ENCODE peak calls at places on chromosomes 5 and 9, in five cellular contexts. One of them, this sample, is unnamed.

GRCh38 chr5:53481887-53482716 is 1.7 kb downstream of the FST start:
- DNase-seq in dermis blood vessel endothelial cell: peak
- DNase-seq in mammary epithelial cell: peak
- DNase-seq in COR-L47: no peak
- DNase-seq in RWPE1: peak
- DNase-seq in this sample: peak

GRCh38 chr5:135997936-135998335 is 30.9 kb upstream of the TGFBI start:
- DNase-seq in dermis blood vessel endothelial cell: no peak
- DNase-seq in RWPE1: no peak
- DNase-seq in mammary epithelial cell: no peak
- DNase-seq in COR-L47: no peak
- DNase-seq in this sample: no peak

GRCh38 chr5:90037646-90038045 is 371.9 kb downstream of the CETN3 start:
- DNase-seq in mammary epithelial cell: no peak
- DNase-seq in dermis blood vessel endothelial cell: no peak
- DNase-seq in RWPE1: no peak
- DNase-seq in COR-L47: no peak
- DNase-seq in this sample: no peak

GRCh38 chr9:133684461-133685361 is 48.5 kb downstream of the DBH start:
- DNase-seq in mammary epithelial cell: no peak
- DNase-seq in COR-L47: no peak
- DNase-seq in dermis blood vessel endothelial cell: no peak
- DNase-seq in RWPE1: no peak
- DNase-seq in this sample: no peak

GRCh38 chr9:101458955-101459631 is 23.5 kb upstream of the ALDOB start:
- DNase-seq in COR-L47: peak
- DNase-seq in RWPE1: peak
- DNase-seq in dermis blood vessel endothelial cell: peak
- DNase-seq in mammary epithelial cell: peak
- DNase-seq in this sample: peak

GRCh38 chr5:64292611-64293215 is 127.1 kb downstream of the RNF180 start:
- DNase-seq in COR-L47: no peak
- DNase-seq in RWPE1: no peak
- DNase-seq in mammary epithelial cell: no peak
- DNase-seq in dermis blood vessel endothelial cell: no peak
- DNase-seq in this sample: peak

GRCh38 chr9:5931657-5932056 is 41.0 kb downstream of the MLANA start:
- DNase-seq in RWPE1: no peak
- DNase-seq in COR-L47: no peak
- DNase-seq in dermis blood vessel endothelial cell: no peak
- DNase-seq in mammary epithelial cell: no peak
- DNase-seq in this sample: no peak

GRCh38 chr5:157990583-157991181 is 131.7 kb upstream of the CLINT1 start:
- DNase-seq in COR-L47: no peak
- DNase-seq in RWPE1: no peak
- DNase-seq in dermis blood vessel endothelial cell: no peak
- DNase-seq in mammary epithelial cell: no peak
- DNase-seq in this sample: no peak

GRCh38 chr9:104386020-104386419 is 118.0 kb upstream of the OR13F1 start:
- DNase-seq in mammary epithelial cell: no peak
- DNase-seq in dermis blood vessel endothelial cell: no peak
- DNase-seq in COR-L47: no peak
- DNase-seq in RWPE1: no peak
- DNase-seq in this sample: peak

GRCh38 chr9:6567140-6567591 is 78.4 kb downstream of the GLDC start:
- DNase-seq in RWPE1: peak
- DNase-seq in mammary epithelial cell: peak
- DNase-seq in dermis blood vessel endothelial cell: peak
- DNase-seq in COR-L47: no peak
- DNase-seq in this sample: no peak

GRCh38 chr9:4297151-4297794 is 2.6 kb downstream of the GLIS3 start:
- DNase-seq in RWPE1: no peak
- DNase-seq in mammary epithelial cell: peak
- DNase-seq in dermis blood vessel endothelial cell: peak
- DNase-seq in COR-L47: peak
- DNase-seq in this sample: no peak

GRCh38 chr5:171739246-171739645 is 46.4 kb upstream of the SMIM23 start:
- DNase-seq in COR-L47: no peak
- DNase-seq in mammary epithelial cell: no peak
- DNase-seq in RWPE1: no peak
- DNase-seq in dermis blood vessel endothelial cell: no peak
- DNase-seq in this sample: no peak

GRCh38 chr5:167699434-167699833 is 592.0 kb upstream of the WWC1 start:
- DNase-seq in dermis blood vessel endothelial cell: no peak
- DNase-seq in mammary epithelial cell: peak
- DNase-seq in RWPE1: peak
- DNase-seq in COR-L47: no peak
- DNase-seq in this sample: peak

GRCh38 chr9:78357165-78357873 is 60.4 kb downstream of the PSAT1 start:
- DNase-seq in COR-L47: no peak
- DNase-seq in RWPE1: no peak
- DNase-seq in mammary epithelial cell: no peak
- DNase-seq in dermis blood vessel endothelial cell: no peak
- DNase-seq in this sample: no peak

GRCh38 chr9:96209407-96210031 is 92.5 kb downstream of the HSD17B3 start:
- DNase-seq in COR-L47: no peak
- DNase-seq in dermis blood vessel endothelial cell: no peak
- DNase-seq in mammary epithelial cell: no peak
- DNase-seq in RWPE1: peak
- DNase-seq in this sample: no peak

This sample was measured in retina.